ENCODE peak calls at places on chromosome 14, in four cellular contexts. L is GM23248, S is dorsolateral prefrontal cortex, J is small intestine. B is an unnamed sample.
A peak's percentile ranks its signal among the peaks of the same experiment; 100 is the strongest.

GRCh38 chr14:100476012-100476822 is 111.0 kb downstream of the BEGAIN start:
- DNase-seq in L (peak; percentile 95), S (no peak), J (peak; percentile 90), B (peak; percentile 81)

GRCh38 chr14:91367173-91368171 is 50.1 kb downstream of the CCDC88C start:
- DNase-seq in L (no peak), S (no peak), J (no peak), B (no peak)

GRCh38 chr14:105474478-105475268 is at the start of gene CRIP2:
- DNase-seq in L (peak; percentile 83), S (no peak), J (no peak), B (no peak)

GRCh38 chr14:37447883-37448391 is 147.1 kb downstream of the FOXA1 start:
- DNase-seq in L (no peak), S (no peak), J (no peak), B (no peak)

GRCh38 chr14:61876362-61877049 is 114.3 kb downstream of the SNAPC1 start:
- DNase-seq in L (no peak), S (no peak), J (no peak), B (no peak)

GRCh38 chr14:46399049-46399448 is 252.5 kb downstream of the RPL10L start:
- DNase-seq in L (no peak), S (no peak), J (no peak), B (no peak)

GRCh38 chr14:59306775-59307174 is 118.3 kb downstream of the DAAM1 start:
- DNase-seq in L (peak; percentile 72), S (no peak), J (no peak), B (peak; percentile 53)

GRCh38 chr14:65352964-65353530 is 59.5 kb upstream of the FUT8 start:
- DNase-seq in L (peak; percentile 54), S (no peak), J (peak; percentile 80), B (no peak)

GRCh38 chr14:68510201-68510600 is 282.7 kb downstream of the ZFP36L1 start:
- DNase-seq in L (peak; percentile 86), S (no peak), J (no peak), B (no peak)

GRCh38 chr14:58828298-58828697 is 190.5 kb downstream of the DACT1 start:
- DNase-seq in L (no peak), S (no peak), J (no peak), B (no peak)

GRCh38 chr14:89681086-89682018 is 264.3 kb upstream of the FOXN3 start:
- DNase-seq in L (no peak), S (peak; percentile 55), J (peak; percentile 56), B (no peak)

GRCh38 chr14:70664698-70665447 is 23.2 kb downstream of the TTC9 start:
- DNase-seq in L (no peak), S (no peak), J (no peak), B (no peak)

GRCh38 chr14:72560856-72561493 is 332.9 kb downstream of the DPF3 start:
- DNase-seq in L (no peak), S (no peak), J (no peak), B (no peak)

GRCh38 chr14:85280074-85280473 is 249.9 kb upstream of the FLRT2 start:
- DNase-seq in L (peak; percentile 3), S (no peak), J (no peak), B (peak; percentile 14)

GRCh38 chr14:58362798-58363412 is 32.8 kb upstream of the TOMM20L start:
- DNase-seq in L (peak; percentile 17), S (no peak), J (peak; percentile 49), B (no peak)

GRCh38 chr14:32491413-32492016 is 162.4 kb downstream of the AKAP6 start:
- DNase-seq in L (no peak), S (no peak), J (no peak), B (no peak)

GRCh38 chr14:69044965-69045555 is 66.0 kb upstream of the ACTN1 start:
- DNase-seq in L (peak; percentile 52), S (peak; percentile 68), J (no peak), B (no peak)

GRCh38 chr14:53006931-53007330 is 56.1 kb upstream of the FERMT2 start:
- DNase-seq in L (no peak), S (no peak), J (no peak), B (no peak)

GRCh38 chr14:53055003-53055402 is 98.1 kb downstream of the DDHD1 start:
- DNase-seq in L (peak; percentile 73), S (no peak), J (peak; percentile 56), B (peak; percentile 55)

GRCh38 chr14:94775875-94776217 is 5.9 kb upstream of the GSC start:
- DNase-seq in L (peak; percentile 60), S (no peak), J (no peak), B (no peak)
- H3K27me3 ChIP-seq in L (peaks cover 24% of the 10 kb centered on the region), S (peaks cover 97% of the 10 kb centered on the region), J (peaks cover 6% of the 10 kb centered on the region), B (no peaks in the 10 kb centered on the region)

GRCh38 chr14:55913324-55914035 is 204.7 kb upstream of the PELI2 start:
- DNase-seq in L (no peak), S (no peak), J (no peak), B (no peak)
- H3K27ac ChIP-seq in L (no peak overlapping the region), S (no peak overlapping the region), J (no peak overlapping the region), B (no peak overlapping the region)

GRCh38 chr14:23406725-23407355 is 1.2 kb downstream of the MYH6 start:
- DNase-seq in L (no peak), S (no peak), J (no peak), B (no peak)
- H3K27me3 ChIP-seq in L (peaks cover 18% of the 10 kb centered on the region), S (no peaks in the 10 kb centered on the region), J (no peaks in the 10 kb centered on the region), B (peaks cover 25% of the 10 kb centered on the region)

DNA sequence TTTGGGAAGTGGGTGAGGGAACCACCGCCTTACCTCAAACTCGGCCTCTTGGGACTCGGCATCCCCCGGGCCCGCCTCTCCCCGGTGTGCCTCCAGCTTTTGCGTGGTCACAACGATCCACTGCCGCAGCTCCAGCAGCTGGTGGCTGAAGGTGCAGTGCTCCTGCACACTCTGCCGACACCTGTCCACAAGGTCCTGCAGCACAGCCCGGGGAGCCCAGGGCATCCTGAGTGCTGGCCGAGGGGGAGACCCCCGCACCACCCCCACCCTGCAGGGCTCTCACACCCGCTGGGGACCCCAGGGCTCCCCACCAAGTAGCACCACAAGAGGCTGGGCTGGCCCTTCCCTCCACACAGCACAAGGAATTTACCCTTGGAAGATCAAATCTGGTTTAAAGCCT is 76.6 kb downstream of the SYNE3 start:
- DNase-seq in L (no peak), S (no peak), J (no peak), B (no peak)
- H3K27ac ChIP-seq in L (no peak overlapping the region), S (no peak overlapping the region), J (no peak overlapping the region), B (no peak overlapping the region)

DNA sequence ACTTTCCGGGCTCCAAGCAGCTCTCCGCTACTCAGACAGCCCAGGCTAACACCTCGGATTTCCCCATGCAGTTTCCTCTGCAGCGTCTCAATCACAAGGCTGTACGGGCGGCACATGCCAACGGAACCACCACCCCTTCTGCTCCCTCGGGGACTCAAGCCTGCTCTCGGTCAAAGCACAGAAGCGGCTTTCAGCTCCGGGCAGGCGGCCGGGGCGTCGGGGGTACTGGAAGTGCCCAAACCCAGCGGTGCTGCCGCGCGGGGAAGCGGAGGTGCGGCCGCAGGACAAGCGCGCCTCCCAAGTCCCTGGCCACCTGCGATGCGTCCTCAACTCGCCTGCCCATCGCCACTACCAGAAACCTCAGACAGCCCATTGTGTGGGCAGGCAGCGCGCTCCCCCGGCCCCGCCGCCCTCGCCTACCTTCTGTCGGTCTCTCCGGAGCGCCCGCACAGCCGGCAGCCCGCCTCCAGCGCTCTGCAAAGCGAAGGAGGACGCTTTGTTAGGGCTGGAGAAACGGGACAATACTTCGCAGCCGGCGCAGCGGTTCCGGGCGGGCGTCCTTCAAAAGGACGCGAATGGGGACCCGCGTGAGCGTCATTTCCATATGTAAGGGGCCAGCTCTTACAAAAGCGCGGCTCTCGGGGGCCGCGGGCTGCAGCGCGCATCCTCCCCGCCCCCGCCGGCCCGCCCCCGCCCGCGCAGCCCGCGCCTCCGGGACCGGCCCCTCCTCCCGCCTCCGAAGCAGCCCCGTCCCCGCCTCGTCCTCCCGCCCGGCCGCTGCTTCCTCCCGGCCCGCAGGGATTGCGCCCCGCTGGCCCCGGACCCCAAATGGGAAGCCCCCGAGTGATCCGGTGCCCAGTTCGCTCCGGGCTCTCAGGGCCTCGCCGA is 674 bp downstream of the NIN start:
- DNase-seq in L (peak; percentile 69), S (peak; percentile 36), J (peak; percentile 42), B (peak; percentile 48)
- H3K27me3 ChIP-seq in L (no peaks in the 10 kb centered on the region), S (no peaks in the 10 kb centered on the region), J (no peaks in the 10 kb centered on the region), B (peaks cover 3% of the 10 kb centered on the region)

GRCh38 chr14:96225745-96226151 is 21.1 kb downstream of the BDKRB2 start:
- DNase-seq in L (peak; percentile 74), S (no peak), J (peak; percentile 25), B (peak; percentile 96)

GRCh38 chr14:96221841-96222240 is 17.2 kb downstream of the BDKRB2 start:
- DNase-seq in L (no peak), S (no peak), J (no peak), B (no peak)

GRCh38 chr14:96221109-96221650 is 16.5 kb downstream of the BDKRB2 start:
- DNase-seq in L (no peak), S (no peak), J (no peak), B (peak; percentile 94)

GRCh38 chr14:96227428-96227827 is 22.8 kb downstream of the BDKRB2 start:
- DNase-seq in L (no peak), S (no peak), J (no peak), B (no peak)

GRCh38 chr14:96224480-96225096 is 19.9 kb downstream of the BDKRB2 start:
- DNase-seq in L (no peak), S (no peak), J (peak; percentile 79), B (no peak)
- H3K27ac ChIP-seq in L (no peak overlapping the region), S (no peak overlapping the region), J (no peak overlapping the region), B (no peak overlapping the region)

GRCh38 chr14:74085828-74086227 is 1.1 kb downstream of the LIN52 start:
- DNase-seq in L (peak; percentile 3), S (no peak), J (peak; percentile 60), B (no peak)
- H3K27me3 ChIP-seq in L (no peaks in the 10 kb centered on the region), S (no peaks in the 10 kb centered on the region), J (no peaks in the 10 kb centered on the region), B (no peaks in the 10 kb centered on the region)

GRCh38 chr14:103232831-103233319 is 101.2 kb upstream of the EIF5 start:
- DNase-seq in L (no peak), S (no peak), J (no peak), B (no peak)

GRCh38 chr14:103230658-103231334 is 103.2 kb upstream of the EIF5 start:
- DNase-seq in L (no peak), S (no peak), J (no peak), B (no peak)

GRCh38 chr14:103231376-103232019 is 102.5 kb upstream of the EIF5 start:
- DNase-seq in L (no peak), S (no peak), J (no peak), B (no peak)

GRCh38 chr14:103233328-103233727 is 100.7 kb upstream of the EIF5 start:
- DNase-seq in L (no peak), S (no peak), J (no peak), B (no peak)

GRCh38 chr14:103232338-103232808 is 101.7 kb upstream of the EIF5 start:
- DNase-seq in L (no peak), S (no peak), J (peak; percentile 60), B (no peak)
- H3K27ac ChIP-seq in L (no peak overlapping the region), S (no peak overlapping the region), J (no peak overlapping the region), B (no peak overlapping the region)

DNA sequence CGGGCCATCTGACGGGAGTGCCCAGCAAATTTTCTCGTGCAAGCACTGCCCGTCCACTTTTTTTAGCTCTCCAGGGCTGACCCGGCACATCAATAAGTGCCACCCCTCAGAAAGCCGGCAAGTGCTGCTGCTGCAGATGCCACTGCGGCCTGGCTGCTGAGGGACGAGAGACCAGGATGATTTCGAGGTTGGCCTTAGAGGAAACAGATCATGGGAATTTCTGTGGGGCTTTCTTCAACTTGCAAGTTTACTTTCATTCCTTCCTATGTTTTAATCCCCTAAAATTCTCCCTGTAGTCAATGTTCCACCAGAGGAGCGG is 1.8 kb downstream of the INSM2 start:
- DNase-seq in L (peak; percentile 6), S (no peak), J (no peak), B (no peak)
- H3K27me3 ChIP-seq in L (peaks cover 41% of the 10 kb centered on the region), S (peaks cover 4% of the 10 kb centered on the region), J (peaks cover 2% of the 10 kb centered on the region), B (peaks cover 53% of the 10 kb centered on the region)